ENCODE peak calls at places on chromosome 13, in four cellular contexts. O is B cell, U is PC-3, M is IMR-90. C is an unnamed sample.

GRCh38 chr13:35388979-35389378 is 87.5 kb downstream of the MAB21L1 start:
- DNase-seq in U (no peak), M (peak), O (no peak), C (peak)

GRCh38 chr13:29523199-29523931 is 72.1 kb downstream of the SLC7A1 start:
- DNase-seq in U (no peak), O (no peak), M (no peak), C (peak)

GRCh38 chr13:46184277-46184699 is 2.3 kb upstream of the LCP1 start:
- DNase-seq in O (peak), U (peak), M (no peak), C (peak)

GRCh38 chr13:107117327-107118012 is 549.5 kb upstream of the ARGLU1 start:
- DNase-seq in M (peak), U (no peak), O (no peak), C (no peak)

GRCh38 chr13:87671031-87671823 is at the start of gene SLITRK5:
- DNase-seq in M (peak), O (no peak), U (peak), C (peak)

GRCh38 chr13:88429862-88430261 is 758.7 kb downstream of the SLITRK5 start:
- DNase-seq in M (no peak), U (no peak), O (no peak), C (no peak)

GRCh38 chr13:89097994-89098393 is 1426.8 kb downstream of the SLITRK5 start:
- DNase-seq in U (no peak), O (no peak), M (no peak), C (no peak)

GRCh38 chr13:109497917-109498316 is 288.5 kb downstream of the IRS2 start:
- DNase-seq in U (no peak), M (no peak), O (no peak), C (no peak)

GRCh38 chr13:80742027-80742426 is 401.1 kb upstream of the SPRY2 start:
- DNase-seq in O (no peak), U (no peak), M (no peak), C (no peak)

GRCh38 chr13:45951724-45952123 is 100.2 kb upstream of the SIAH3 start:
- DNase-seq in U (no peak), O (no peak), M (peak), C (peak)

GRCh38 chr13:52004508-52005183 is 6.6 kb downstream of the ATP7B start:
- DNase-seq in O (no peak), M (no peak), U (no peak), C (no peak)

GRCh38 chr13:23899555-23899954 is 2.3 kb upstream of the C1QTNF9B start:
- DNase-seq in M (peak), U (peak), O (no peak), C (peak)

GRCh38 chr13:37617162-37617561 is 18.6 kb upstream of the POSTN start:
- DNase-seq in M (peak), U (peak), O (no peak), C (peak)

GRCh38 chr13:97911311-97912138 is 42.0 kb upstream of the IPO5 start:
- DNase-seq in O (no peak), U (peak), M (peak), C (no peak)

GRCh38 chr13:28574617-28575142 is 79.8 kb upstream of the FLT1 start:
- DNase-seq in O (no peak), U (peak), M (peak), C (peak)

GRCh38 chr13:113806526-113806925 is 47.5 kb downstream of the TMEM255B start:
- DNase-seq in M (no peak), O (no peak), U (no peak), C (no peak)

GRCh38 chr13:24834902-24835510 is 71.0 kb downstream of the RNF17 start:
- DNase-seq in M (no peak), O (no peak), U (no peak), C (no peak)

GRCh38 chr13:92354583-92354982 is 872.0 kb upstream of the GPC6 start:
- DNase-seq in U (no peak), O (no peak), M (no peak), C (no peak)

GRCh38 chr13:103236213-103236612 is 170.0 kb upstream of the SLC10A2 start:
- DNase-seq in O (no peak), M (no peak), U (peak), C (peak)
- TF ChIP-seq CTCF in O (no peak), M (no peak), U (peak), C (peak)

GRCh38 chr13:99350191-99350590 is 43.0 kb upstream of the GPR183 start:
- DNase-seq in U (no peak), M (no peak), O (no peak), C (no peak)
- TF ChIP-seq CTCF in U (no peak), M (no peak), O (no peak), C (no peak)

DNA sequence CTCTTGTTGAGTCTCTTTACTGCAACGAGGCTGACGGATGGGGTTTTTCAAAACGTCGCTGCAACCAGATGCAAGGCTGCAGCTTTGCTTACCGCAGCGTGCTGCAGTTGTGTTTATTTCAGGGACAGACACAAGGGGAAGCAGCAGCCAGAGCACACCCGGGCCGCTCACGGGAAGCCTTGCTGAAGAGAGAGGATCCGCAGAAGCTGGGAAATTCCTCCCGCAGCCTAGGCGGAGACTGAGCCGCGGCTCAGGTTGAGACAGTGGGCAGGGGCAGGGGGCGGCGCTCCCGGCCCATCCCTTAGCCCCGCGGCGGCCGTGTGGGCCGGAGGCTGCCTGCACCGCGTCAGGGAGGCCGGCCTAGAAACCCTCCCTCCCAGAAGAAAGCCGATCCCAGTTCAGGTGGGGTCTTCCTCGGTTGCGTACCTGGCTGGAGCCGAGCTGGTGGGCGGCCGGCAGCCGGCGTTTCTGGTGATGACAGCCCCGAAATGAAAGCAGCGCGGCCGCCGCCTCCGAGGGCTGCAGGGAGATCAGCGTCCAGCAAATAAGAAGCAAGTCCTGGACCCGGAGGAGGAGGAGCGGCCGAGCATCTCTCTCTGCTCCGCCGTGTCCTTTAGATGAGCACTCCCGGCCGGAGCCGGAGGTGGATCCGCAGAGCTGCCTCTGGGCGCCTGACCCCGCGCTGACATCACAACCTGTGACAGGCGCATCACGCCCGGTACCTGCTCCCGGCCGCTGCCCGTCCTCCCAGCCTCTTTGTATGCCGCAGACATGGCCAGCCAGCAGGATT is at the start of gene FRY:
- DNase-seq in M (peak), U (peak), O (peak), C (peak)
- TF ChIP-seq CTCF in M (peak), U (no peak), O (no peak), C (peak)

DNA sequence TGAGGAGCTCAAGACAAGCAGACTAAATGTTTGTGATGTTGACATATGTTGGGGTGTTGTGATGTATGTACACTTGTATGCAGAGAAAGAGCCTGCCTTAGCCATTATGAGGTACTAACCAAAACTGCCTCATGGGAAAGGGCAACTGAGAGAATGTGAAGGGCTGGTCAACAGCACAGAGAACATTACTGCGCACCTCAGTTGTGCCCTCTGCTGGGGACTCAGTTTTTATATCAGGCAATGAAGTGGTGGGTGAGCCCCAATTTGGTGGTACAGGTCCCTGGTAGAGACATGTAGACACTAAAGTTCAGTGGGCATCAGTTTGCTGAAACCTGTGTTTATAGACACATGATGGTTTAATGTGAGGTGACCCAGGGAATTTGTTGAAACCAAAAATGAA is 286.9 kb downstream of the DCT start:
- DNase-seq in U (peak), M (peak), O (no peak), C (peak)
- TF ChIP-seq CTCF in U (peak), M (peak), O (no peak), C (peak)

GRCh38 chr13:50745542-50745941 is 98.0 kb downstream of the DLEU7 start:
- DNase-seq in O (no peak), M (no peak), U (peak), C (no peak)
- TF ChIP-seq CTCF in O (no peak), M (no peak), U (peak), C (no peak)

DNA sequence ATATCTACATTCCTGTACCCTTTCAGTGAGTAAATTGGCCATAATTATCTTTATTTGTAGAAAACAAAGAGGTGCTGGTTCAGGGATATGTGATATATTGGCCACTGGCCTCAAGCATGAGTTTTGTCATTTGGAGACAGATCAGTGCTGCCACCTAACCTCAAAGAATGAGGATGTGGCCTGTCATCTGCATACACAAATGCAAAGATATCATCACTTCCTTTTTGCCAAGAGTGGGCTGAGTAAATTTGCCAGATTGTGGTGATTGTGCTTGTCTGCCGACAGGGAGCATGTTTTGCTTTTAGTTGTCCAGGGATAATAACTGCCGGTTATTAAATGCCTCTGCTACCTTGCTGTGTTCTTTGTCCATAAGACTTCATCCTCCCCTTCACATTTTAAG is 44.2 kb downstream of the WASF3 start:
- DNase-seq in U (peak), O (no peak), M (peak), C (peak)
- TF ChIP-seq CTCF in U (peak), O (no peak), M (peak), C (no peak)

GRCh38 chr13:102394158-102395053 is 7.4 kb downstream of the FGF14 start:
- DNase-seq in O (peak), M (peak), U (no peak), C (peak)
- TF ChIP-seq CTCF in O (no peak), M (peak), U (no peak), C (no peak)

GRCh38 chr13:41587490-41587889 is 130.1 kb downstream of the RGCC start:
- DNase-seq in O (no peak), U (no peak), M (no peak), C (no peak)
- TF ChIP-seq CTCF in O (no peak), U (no peak), M (no peak), C (no peak)